ENCODE peak calls at places on chromosomes 16 and 17, in ten cellular contexts. O is WERI-Rb-1; W is astrocyte; Q is effector memory CD4-positive, alpha-beta T cell; J is PC-3; N is CD4-positive, alpha-beta memory T cell; E is tibial artery; S is right cardiac atrium; T is CD4-positive, alpha-beta T cell; H is CD8-positive, alpha-beta memory T cell. L is an unnamed sample.

GRCh38 chr17:72056727-72057290 is 64.0 kb upstream of the SOX9 start:
- DNase-seq in E (no peak), O (no peak), H (no peak), S (no peak), J (no peak), N (no peak), T (no peak), Q (no peak), W (no peak), L (no peak)

GRCh38 chr17:64180089-64180488 is 50.1 kb upstream of the ERN1 start:
- DNase-seq in T (no peak), E (no peak), J (no peak), Q (no peak), O (no peak), S (no peak), H (no peak), N (no peak), W (no peak), L (no peak)

GRCh38 chr16:86668136-86668535 is 89.8 kb downstream of the FOXL1 start:
- DNase-seq in H (no peak), T (no peak), O (no peak), E (no peak), S (no peak), Q (no peak), N (no peak), J (peak), W (peak), L (no peak)

GRCh38 chr16:46949216-46949892 is 24.1 kb downstream of the DNAJA2 start:
- DNase-seq in S (no peak), Q (no peak), O (no peak), E (no peak), N (peak), J (no peak), T (no peak), H (no peak), W (no peak), L (no peak)

GRCh38 chr16:13421726-13422125 is 498.2 kb upstream of the ERCC4 start:
- DNase-seq in W (peak), H (no peak), T (no peak), O (no peak), N (no peak), S (no peak), Q (no peak), J (no peak), E (no peak), L (no peak)

GRCh38 chr16:81401035-81401950 is 43.3 kb upstream of the CMIP start:
- DNase-seq in Q (no peak), W (peak), T (no peak), S (peak), E (no peak), N (no peak), J (peak), O (no peak), H (no peak), L (no peak)

GRCh38 chr16:79845734-79846135 is 245.2 kb upstream of the MAF start:
- DNase-seq in O (no peak), T (no peak), E (no peak), W (no peak), Q (no peak), N (no peak), S (no peak), H (no peak), J (no peak), L (no peak)

GRCh38 chr16:66426112-66427035 is 721 bp upstream of the BEAN1 start:
- DNase-seq in S (peak), W (no peak), J (no peak), E (no peak), T (no peak), Q (no peak), H (peak), O (no peak), N (no peak), L (no peak)

GRCh38 chr17:82767041-82767754 is 15.3 kb downstream of the TBCD start:
- DNase-seq in E (no peak), W (no peak), O (peak), S (no peak), J (peak), Q (no peak), N (peak), T (no peak), H (no peak), L (no peak)

GRCh38 chr16:72785886-72786285 is 262.0 kb downstream of the ZFHX3 start:
- DNase-seq in T (no peak), N (no peak), S (no peak), O (no peak), J (no peak), H (no peak), E (no peak), W (no peak), Q (no peak), L (no peak)

GRCh38 chr17:63476494-63476856 is 386 bp upstream of the ACE start:
- DNase-seq in S (peak), E (no peak), J (peak), T (no peak), O (peak), W (no peak), N (peak), H (no peak), Q (no peak), L (no peak)

GRCh38 chr16:78961464-78961863 is 639.1 kb downstream of the MAF start:
- DNase-seq in W (no peak), E (no peak), T (no peak), S (no peak), N (no peak), H (no peak), O (no peak), Q (no peak), J (no peak), L (no peak)

GRCh38 chr16:50272687-50273381 is 6.5 kb downstream of the ADCY7 start:
- DNase-seq in J (no peak), O (no peak), Q (no peak), T (no peak), S (no peak), H (no peak), E (no peak), N (no peak), W (no peak), L (no peak)

GRCh38 chr17:73068322-73069153 is 23.9 kb downstream of the SLC39A11 start:
- DNase-seq in H (no peak), J (peak), N (no peak), Q (no peak), T (no peak), W (peak), S (no peak), O (no peak), E (no peak), L (no peak)

GRCh38 chr17:72465191-72466024 is 344.6 kb downstream of the SOX9 start:
- DNase-seq in W (peak), J (peak), Q (no peak), N (no peak), T (no peak), S (no peak), H (no peak), O (no peak), E (no peak), L (no peak)

GRCh38 chr17:2396568-2397246 is 4.2 kb downstream of the MNT start:
- DNase-seq in T (no peak), J (peak), O (peak), S (peak), N (peak), H (peak), W (peak), E (peak), Q (peak), L (peak)

GRCh38 chr16:66266436-66267286 is 99.8 kb upstream of the CDH5 start:
- DNase-seq in H (no peak), S (peak), Q (no peak), N (no peak), J (no peak), E (peak), W (peak), T (no peak), O (no peak), L (no peak)

GRCh38 chr17:19341641-19342610 is 20.6 kb downstream of the B9D1 start:
- DNase-seq in Q (no peak), S (no peak), E (no peak), J (no peak), N (no peak), H (no peak), O (no peak), T (no peak), W (peak), L (no peak)

GRCh38 chr17:66441012-66441703 is 138.7 kb downstream of the PRKCA start:
- DNase-seq in Q (no peak), J (no peak), N (no peak), S (no peak), O (no peak), H (no peak), W (no peak), T (no peak), E (no peak), L (no peak)

GRCh38 chr17:37551788-37552187 is 57.4 kb downstream of the SYNRG start:
- DNase-seq in Q (no peak), N (no peak), J (no peak), W (no peak), S (no peak), O (no peak), E (no peak), T (no peak), H (no peak), L (no peak)

GRCh38 chr17:2724783-2725164 is 13.2 kb upstream of the CLUH start:
- DNase-seq in N (peak), T (no peak), O (no peak), E (no peak), H (peak), W (peak), S (peak), J (peak), Q (no peak), L (no peak)

GRCh38 chr16:54152362-54153239 is 134.0 kb downstream of the IRX3 start:
- DNase-seq in J (no peak), E (no peak), H (no peak), W (no peak), S (no peak), T (no peak), O (no peak), N (no peak), Q (no peak), L (no peak)

GRCh38 chr16:86424413-86424812 is 85.9 kb upstream of the FOXF1 start:
- DNase-seq in N (no peak), T (no peak), E (no peak), H (no peak), O (peak), J (no peak), Q (no peak), W (peak), S (no peak), L (no peak)

GRCh38 chr17:1486802-1487695 is 5.4 kb downstream of the MYO1C start:
- DNase-seq in H (peak), S (peak), W (peak), J (no peak), O (no peak), Q (peak), N (peak), T (peak), E (peak), L (no peak)

GRCh38 chr16:5615868-5616642 is 518.5 kb upstream of the EEF2KMT start:
- DNase-seq in E (no peak), O (peak), H (no peak), J (peak), Q (no peak), T (no peak), W (no peak), S (peak), N (no peak), L (peak)

GRCh38 chr17:48102700-48103378 is 1.6 kb upstream of the CBX1 start:
- DNase-seq in W (no peak), E (peak), T (no peak), J (peak), H (peak), Q (no peak), N (peak), O (no peak), S (no peak), L (no peak)

GRCh38 chr17:10243905-10244844 is 45.8 kb upstream of the GAS7 start:
- DNase-seq in E (no peak), W (no peak), J (no peak), T (no peak), N (no peak), H (no peak), S (no peak), O (no peak), Q (no peak), L (no peak)

GRCh38 chr17:4968916-4969550 is 1.4 kb upstream of the SPAG7 start:
- DNase-seq in O (peak), T (no peak), W (peak), E (no peak), J (peak), S (no peak), N (no peak), H (no peak), Q (no peak), L (no peak)

GRCh38 chr17:72587773-72588511 is 467.1 kb downstream of the SOX9 start:
- DNase-seq in T (no peak), W (peak), J (peak), Q (no peak), O (no peak), S (no peak), E (no peak), H (no peak), N (no peak), L (no peak)

GRCh38 chr17:33509331-33509730 is 216.2 kb upstream of the ASIC2 start:
- DNase-seq in Q (no peak), N (no peak), W (no peak), J (no peak), S (no peak), H (no peak), E (no peak), T (no peak), O (no peak), L (no peak)

GRCh38 chr16:66878067-66878466 is 2.2 kb upstream of the PDP2 start:
- DNase-seq in N (no peak), H (no peak), S (peak), O (no peak), Q (no peak), E (no peak), J (no peak), T (no peak), W (peak), L (no peak)

GRCh38 chr17:77312786-77313599 is 172.2 kb downstream of the SEC14L1 start:
- DNase-seq in T (no peak), H (no peak), O (no peak), N (no peak), J (no peak), W (peak), E (peak), S (peak), Q (no peak), L (no peak)

GRCh38 chr17:72978593-72979218 is 113.8 kb downstream of the SLC39A11 start:
- DNase-seq in T (no peak), N (no peak), W (no peak), H (no peak), J (no peak), O (no peak), E (no peak), Q (no peak), S (no peak), L (no peak)

GRCh38 chr17:998111-998510 is 1.2 kb downstream of the TIMM22 start:
- DNase-seq in W (no peak), N (no peak), H (no peak), Q (no peak), S (no peak), T (no peak), O (no peak), E (no peak), J (no peak), L (no peak)

GRCh38 chr17:45230410-45230786 is 8.7 kb downstream of the FMNL1 start:
- DNase-seq in W (no peak), J (no peak), H (no peak), E (no peak), N (no peak), T (no peak), Q (no peak), O (no peak), S (no peak), L (no peak)
- H3K27ac ChIP-seq in W (no peak), J (peak), H (peak), E (no peak), N (peak), T (peak), Q (peak), O (peak), S (peak), L (no peak)

GRCh38 chr17:7438050-7438614 is 1.2 kb upstream of the FGF11 start:
- DNase-seq in T (peak), E (peak), S (peak), O (peak), Q (no peak), N (peak), W (no peak), J (no peak), H (peak), L (peak)
- H3K27ac ChIP-seq in T (no peak), E (no peak), S (peak), O (no peak), Q (no peak), N (no peak), W (no peak), J (no peak), H (no peak), L (no peak)

GRCh38 chr17:43212641-43213490 is 1.2 kb downstream of the TMEM106A start:
- DNase-seq in S (no peak), H (no peak), N (no peak), W (no peak), T (no peak), O (no peak), J (no peak), E (no peak), Q (no peak), L (no peak)
- H3K27ac ChIP-seq in S (no peak), H (peak), N (peak), W (no peak), T (peak), O (no peak), J (no peak), E (peak), Q (peak), L (no peak)

GRCh38 chr17:8123695-8124349 is at the start of gene HES7:
- DNase-seq in T (no peak), O (peak), E (no peak), H (no peak), J (peak), N (no peak), Q (no peak), S (no peak), W (no peak), L (no peak)
- H3K27ac ChIP-seq in T (no peak), O (no peak), E (peak), H (no peak), J (no peak), N (no peak), Q (no peak), S (no peak), W (no peak), L (no peak)

GRCh38 chr16:19542138-19542821 is 13.2 kb upstream of the VPS35L start:
- DNase-seq in J (no peak), S (no peak), O (peak), N (no peak), Q (no peak), H (no peak), E (no peak), T (no peak), W (peak), L (no peak)
- H3K27ac ChIP-seq in J (no peak), S (no peak), O (no peak), N (no peak), Q (no peak), H (no peak), E (no peak), T (no peak), W (no peak), L (no peak)

GRCh38 chr16:85227924-85228462 is 115.7 kb upstream of the CIBAR2 start:
- DNase-seq in E (no peak), T (no peak), Q (no peak), W (peak), O (no peak), H (no peak), J (no peak), S (peak), N (no peak), L (peak)
- H3K27ac ChIP-seq in E (no peak), T (no peak), Q (no peak), W (peak), O (no peak), H (no peak), J (no peak), S (no peak), N (no peak), L (no peak)

GRCh38 chr16:58732545-58733247 is 1.4 kb downstream of the GOT2 start:
- DNase-seq in N (no peak), E (no peak), T (no peak), Q (no peak), W (peak), O (peak), S (no peak), J (peak), H (no peak), L (no peak)
- H3K27ac ChIP-seq in N (peak), E (peak), T (no peak), Q (no peak), W (peak), O (peak), S (peak), J (peak), H (peak), L (peak)

DNA sequence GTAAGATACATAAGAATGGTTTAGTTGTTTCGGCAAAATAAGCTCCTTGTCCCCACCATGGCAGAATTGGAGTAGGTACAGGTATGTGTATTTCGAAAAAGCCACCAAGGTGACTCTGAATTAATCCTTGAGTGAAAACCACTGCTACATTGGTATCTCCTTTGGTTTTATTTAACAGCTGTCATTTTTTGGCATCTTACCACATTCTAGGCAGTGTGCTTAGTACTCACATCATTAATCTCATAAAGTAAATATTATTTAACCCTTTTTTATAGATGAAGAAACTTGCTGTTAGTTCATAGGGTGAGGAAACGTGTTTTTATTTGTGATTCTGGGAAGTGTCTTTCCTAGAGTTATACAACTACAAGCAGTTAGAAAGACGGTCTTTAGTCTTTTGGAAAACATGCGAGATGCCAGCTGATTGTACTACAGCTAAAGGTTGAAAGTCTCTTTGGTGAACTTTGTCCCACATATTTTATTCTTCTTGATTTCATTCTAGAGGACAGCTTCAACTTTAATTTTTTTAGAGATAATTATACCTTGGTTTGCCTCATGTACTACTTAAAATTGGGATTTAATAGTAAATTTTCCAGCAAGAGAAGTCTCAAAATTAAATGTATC is 6.5 kb downstream of the ATAD5 start:
- DNase-seq in T (no peak), W (no peak), O (no peak), Q (no peak), J (no peak), N (no peak), H (no peak), E (no peak), S (no peak), L (no peak)
- H3K27ac ChIP-seq in T (no peak), W (no peak), O (no peak), Q (no peak), J (no peak), N (no peak), H (no peak), E (no peak), S (no peak), L (no peak)

GRCh38 chr16:85005278-85006069 is 5.9 kb downstream of the ZDHHC7 start:
- DNase-seq in N (no peak), J (no peak), W (peak), S (no peak), T (no peak), O (no peak), E (peak), H (no peak), Q (no peak), L (no peak)
- H3K27ac ChIP-seq in N (no peak), J (peak), W (peak), S (no peak), T (no peak), O (no peak), E (peak), H (no peak), Q (no peak), L (no peak)

DNA sequence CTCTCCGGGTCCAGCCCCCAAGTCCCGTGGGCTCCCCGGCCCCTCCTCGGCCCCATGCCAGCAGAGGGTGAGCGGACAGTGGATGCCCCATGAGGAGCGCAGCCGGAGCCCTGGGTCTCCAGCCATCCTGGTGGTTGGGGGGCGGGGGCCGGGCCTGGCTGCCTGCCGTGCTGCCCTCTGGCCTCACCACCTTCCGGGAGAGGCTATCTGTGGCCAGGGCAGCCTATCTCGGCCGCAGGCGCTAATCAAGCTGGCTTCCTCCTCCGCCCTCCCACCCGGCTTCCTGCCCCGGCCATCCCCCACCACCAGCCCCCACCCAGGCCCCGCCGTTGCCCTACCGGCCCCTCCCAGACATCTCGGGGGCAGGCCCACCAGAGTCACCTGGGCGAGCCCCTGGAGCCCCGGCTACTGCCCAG is 46.8 kb downstream of the ZFPM1 start:
- DNase-seq in J (no peak), W (no peak), O (no peak), N (no peak), T (no peak), Q (no peak), E (no peak), H (no peak), S (peak), L (no peak)
- H3K27ac ChIP-seq in J (no peak), W (no peak), O (no peak), N (no peak), T (no peak), Q (no peak), E (no peak), H (no peak), S (peak), L (no peak)